ENCODE peak calls at places on chromosomes 2 and 18, in six cellular contexts. A is right atrium auricular region, Q is HFFc6, U is GM12864, O is GM12865, F is astrocyte of the spinal cord. H is an unnamed sample.
A peak's percentile ranks its signal among the peaks of the same experiment; 100 is the strongest.

GRCh38 chr18:79529991-79530390 is 134.3 kb downstream of the NFATC1 start:
- DNase-seq in F (no peak), O (no peak), A (no peak), Q (no peak), U (no peak), H (no peak)

GRCh38 chr18:8822643-8823042 is 117.3 kb downstream of the MTCL1 start:
- DNase-seq in U (no peak), Q (no peak), A (no peak), O (no peak), F (no peak), H (no peak)

GRCh38 chr2:210230518-210230917 is 5.3 kb upstream of the ACADL start:
- DNase-seq in O (no peak), A (no peak), U (no peak), F (no peak), Q (no peak), H (no peak)

GRCh38 chr2:10810175-10811161 is 2.1 kb downstream of the PDIA6 start:
- DNase-seq in F (peak; percentile 32), A (no peak), Q (peak; percentile 19), O (peak; percentile 68), U (no peak), H (no peak)

GRCh38 chr2:107542314-107542740 is 284.4 kb upstream of the RGPD4 start:
- DNase-seq in U (no peak), A (no peak), F (peak; percentile 3), Q (no peak), O (no peak), H (no peak)

GRCh38 chr2:39625193-39625926 is 40.4 kb upstream of the TMEM178A start:
- DNase-seq in A (no peak), U (no peak), F (no peak), O (no peak), Q (no peak), H (no peak)

GRCh38 chr18:45722899-45723298 is 1.1 kb upstream of the SLC14A1 start:
- DNase-seq in Q (peak; percentile 58), U (peak; percentile 13), A (peak; percentile 78), F (peak; percentile 83), O (peak; percentile 78), H (no peak)

GRCh38 chr2:129483366-129483765 is 496.1 kb upstream of the RAB6C start:
- DNase-seq in U (peak; percentile 42), A (no peak), F (no peak), O (peak; percentile 18), Q (no peak), H (no peak)

GRCh38 chr2:232979871-232980461 is 33.1 kb downstream of the NGEF start:
- DNase-seq in U (no peak), F (peak; percentile 74), A (no peak), Q (peak; percentile 80), O (no peak), H (no peak)

GRCh38 chr2:122627388-122627787 is 871.9 kb downstream of the TSN start:
- DNase-seq in F (no peak), Q (no peak), O (no peak), A (no peak), U (no peak), H (no peak)

GRCh38 chr2:191144217-191144616 is 6.6 kb downstream of the STAT4 start:
- DNase-seq in Q (no peak), F (no peak), U (no peak), O (no peak), A (no peak), H (no peak)

GRCh38 chr18:35827275-35827929 is 145.1 kb upstream of the RMP24 start:
- DNase-seq in A (no peak), O (no peak), U (no peak), F (no peak), Q (no peak), H (no peak)

GRCh38 chr2:234463626-234464290 is 33.1 kb downstream of the ARL4C start:
- DNase-seq in U (no peak), Q (no peak), A (no peak), O (no peak), F (no peak), H (no peak)

GRCh38 chr2:226873051-226873620 is 37.3 kb downstream of the RHBDD1 start:
- DNase-seq in Q (peak; percentile 65), O (peak; percentile 33), A (no peak), F (peak; percentile 38), U (no peak), H (no peak)

GRCh38 chr18:27793013-27793412 is 383.9 kb downstream of the CDH2 start:
- DNase-seq in Q (no peak), O (no peak), U (no peak), A (no peak), F (no peak), H (no peak)

GRCh38 chr18:57048859-57049258 is 98.0 kb upstream of the BOD1L2 start:
- DNase-seq in F (no peak), Q (no peak), A (no peak), U (no peak), O (no peak), H (no peak)

GRCh38 chr2:100114011-100114433 is 28.4 kb downstream of the AFF3 start:
- DNase-seq in U (peak; percentile 36), O (peak; percentile 76), A (no peak), Q (no peak), F (no peak), H (no peak)

GRCh38 chr2:242031481-242032019 is 162.0 kb downstream of the RTP5 start:
- DNase-seq in Q (peak; percentile 85), A (peak; percentile 49), F (peak; percentile 85), O (no peak), U (no peak), H (peak; percentile 35)

GRCh38 chr2:97901862-97902261 is 93.9 kb downstream of the TMEM131 start:
- DNase-seq in A (no peak), O (no peak), Q (no peak), U (no peak), F (no peak), H (no peak)

GRCh38 chr2:45554764-45555163 is 56.3 kb downstream of the SRBD1 start:
- DNase-seq in O (no peak), A (no peak), Q (peak; percentile 10), F (peak; percentile 50), U (no peak), H (no peak)

GRCh38 chr2:99488999-99489757 is 639 bp downstream of the REV1 start:
- DNase-seq in U (no peak), O (peak; percentile 71), F (peak; percentile 37), A (peak; percentile 67), Q (peak; percentile 30), H (no peak)

GRCh38 chr2:181125364-181125763 is 145.0 kb downstream of the UBE2E3 start:
- DNase-seq in Q (no peak), F (no peak), O (no peak), A (no peak), U (no peak), H (no peak)

GRCh38 chr2:10412380-10412779 is 35.7 kb downstream of the ODC1 start:
- DNase-seq in O (peak; percentile 73), Q (peak; percentile 32), F (peak; percentile 50), A (no peak), U (peak; percentile 48), H (no peak)

GRCh38 chr18:62179213-62179612 is 7.6 kb downstream of the PIGN start:
- DNase-seq in U (no peak), A (no peak), F (no peak), O (no peak), Q (no peak), H (no peak)

GRCh38 chr2:220930542-220931076 is 641.5 kb downstream of the EPHA4 start:
- DNase-seq in F (no peak), Q (no peak), O (no peak), U (no peak), A (no peak), H (peak; percentile 54)

DNA sequence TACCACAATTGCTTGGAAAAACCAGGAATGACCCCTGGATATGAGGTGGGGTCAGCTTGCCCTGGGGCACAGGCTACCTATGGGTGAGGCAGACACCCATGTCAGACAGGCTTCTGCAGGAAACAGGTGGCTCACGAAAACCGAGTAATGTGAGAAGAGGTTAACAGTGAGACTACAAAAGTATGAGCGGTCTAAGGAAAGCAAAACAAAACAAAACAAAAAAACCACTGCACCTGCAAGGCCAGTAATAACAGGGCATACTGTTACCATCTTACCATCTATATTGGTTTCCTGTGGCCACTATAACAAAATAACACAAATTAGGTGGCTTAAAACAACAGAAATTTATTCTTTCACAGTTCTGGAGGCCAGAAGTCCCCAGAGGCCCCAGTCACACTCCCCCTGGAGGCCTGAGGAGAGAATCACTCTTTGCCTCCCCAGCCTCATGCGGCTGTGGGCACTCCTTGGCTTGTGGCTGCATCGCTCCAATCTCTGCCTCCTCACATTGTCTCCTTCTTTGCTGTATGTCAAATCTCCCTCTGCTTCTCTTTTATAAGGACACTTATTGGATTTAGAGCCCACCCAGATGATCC is 86.6 kb upstream of the EPC2 start:
- DNase-seq in U (peak; percentile 31), F (no peak), O (peak; percentile 81), A (no peak), Q (no peak), H (no peak)
- TF ChIP-seq CTCF in U (peak; percentile 57), F (peak; percentile 4), O (peak; percentile 48), A (no peak), Q (peak; percentile 27), H (no peak)

GRCh38 chr2:127003028-127003800 is 103.7 kb downstream of the BIN1 start:
- DNase-seq in A (no peak), F (no peak), Q (no peak), O (no peak), U (no peak), H (no peak)
- TF ChIP-seq CTCF in A (no peak), F (no peak), Q (no peak), O (no peak), U (no peak), H (no peak)

GRCh38 chr2:168160897-168161296 is 86.5 kb downstream of the STK39 start:
- DNase-seq in Q (no peak), F (no peak), U (no peak), A (no peak), O (peak; percentile 24), H (no peak)
- TF ChIP-seq CTCF in Q (peak; percentile 49), F (peak; percentile 33), U (peak; percentile 47), A (peak; percentile 20), O (peak; percentile 25), H (no peak)

GRCh38 chr2:161414385-161415040 is 1.6 kb upstream of the TBR1 start:
- DNase-seq in A (no peak), Q (peak; percentile 19), F (peak; percentile 29), U (no peak), O (no peak), H (no peak)
- TF ChIP-seq CTCF in A (no peak), Q (peak; percentile 8), F (no peak), U (peak; percentile 9), O (no peak), H (peak; percentile 5)

DNA sequence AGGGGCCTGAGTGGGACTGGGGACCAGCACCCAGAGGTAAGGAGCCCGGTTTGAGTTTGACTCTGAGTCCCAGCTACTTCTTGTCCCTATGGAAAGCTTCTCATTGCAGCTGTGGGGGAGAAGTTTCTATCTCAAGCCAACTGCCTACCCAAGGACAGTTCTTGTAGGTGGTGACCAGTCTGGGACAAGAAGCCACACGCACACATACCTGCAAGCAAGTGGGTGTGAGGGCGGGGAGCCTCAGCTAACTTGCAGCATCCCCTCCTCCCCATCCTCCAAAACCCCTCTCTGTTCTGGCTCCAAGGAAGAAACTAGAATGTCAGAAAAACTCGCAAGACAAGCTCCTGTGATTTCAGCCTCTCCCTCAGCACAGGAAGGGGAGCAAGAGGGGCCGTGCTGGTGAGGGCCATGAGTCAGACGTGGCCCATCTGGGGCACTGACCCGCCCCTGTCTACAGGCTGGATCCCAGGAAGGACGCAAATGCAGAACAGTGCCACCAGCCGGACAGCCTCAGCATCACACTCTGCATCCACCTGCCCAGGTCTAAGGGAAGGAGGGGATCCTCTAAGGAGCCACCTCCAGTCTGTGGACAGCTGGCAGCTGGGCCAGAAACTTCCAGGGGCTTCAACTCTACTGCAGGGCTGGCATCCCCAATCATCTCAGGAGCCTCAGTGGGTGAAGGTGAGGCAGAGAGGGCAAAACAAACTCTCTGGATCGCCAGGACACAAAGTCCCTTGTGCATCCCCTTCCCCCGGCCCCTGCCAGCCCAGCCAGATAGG is 103.4 kb downstream of the TNS1 start:
- DNase-seq in Q (peak; percentile 88), O (peak; percentile 42), U (no peak), A (peak; percentile 91), F (peak; percentile 67), H (peak; percentile 62)
- TF ChIP-seq CTCF in Q (peak; percentile 89), O (peak; percentile 71), U (peak; percentile 75), A (peak; percentile 75), F (peak; percentile 78), H (peak; percentile 87)